ENCODE peak calls at places on chromosome 14, in seven cellular contexts. P, U, Q, S, X, M and T are unnamed samples.

GRCh38 chr14:24978862-24979724 is 70.9 kb downstream of the STXBP6 start:
- DNase-seq in Q (no peak), P (no peak), U (no peak), S (no peak), X (peak; percentile 34), M (no peak), T (no peak)

GRCh38 chr14:51386411-51386810 is 146.4 kb downstream of the TMX1 start:
- DNase-seq in M (no peak), P (no peak), S (no peak), Q (no peak), X (no peak), U (no peak), T (no peak)

GRCh38 chr14:100688598-100689499 is 37.8 kb upstream of the DLK1 start:
- DNase-seq in S (no peak), M (peak; percentile 36), X (peak; percentile 82), P (peak; percentile 29), U (no peak), Q (peak; percentile 76), T (no peak)

GRCh38 chr14:75176142-75176820 is at the start of gene TMED10:
- DNase-seq in P (peak; percentile 59), M (peak; percentile 84), U (peak; percentile 88), X (peak; percentile 85), Q (peak; percentile 90), S (peak; percentile 73), T (peak; percentile 92)

GRCh38 chr14:24292118-24292807 is 7.3 kb downstream of the DHRS1 start:
- DNase-seq in U (no peak), P (no peak), X (no peak), S (no peak), M (no peak), Q (no peak), T (no peak)

GRCh38 chr14:61923348-61923747 is 161.1 kb downstream of the SNAPC1 start:
- DNase-seq in P (peak; percentile 23), M (no peak), X (peak; percentile 63), U (no peak), S (no peak), Q (peak; percentile 21), T (no peak)

GRCh38 chr14:50453869-50454268 is 57.2 kb upstream of the CDKL1 start:
- DNase-seq in P (no peak), Q (no peak), X (no peak), U (no peak), S (no peak), M (no peak), T (no peak)

GRCh38 chr14:61528591-61529021 is 166.7 kb upstream of the HIF1A start:
- DNase-seq in S (no peak), P (peak; percentile 74), X (peak; percentile 98), M (peak; percentile 62), U (no peak), Q (peak; percentile 81), T (no peak)

GRCh38 chr14:87698496-87698895 is 294.5 kb downstream of the GALC start:
- DNase-seq in U (no peak), Q (peak; percentile 32), P (no peak), X (no peak), S (no peak), M (no peak), T (no peak)

GRCh38 chr14:37246427-37246829 is 48.7 kb downstream of the MIPOL1 start:
- DNase-seq in Q (peak; percentile 64), U (no peak), X (peak; percentile 63), P (peak; percentile 27), S (no peak), M (peak; percentile 59), T (no peak)

GRCh38 chr14:67949771-67950170 is 130.2 kb downstream of the RAD51B start:
- DNase-seq in X (no peak), M (no peak), Q (no peak), U (no peak), S (no peak), P (no peak), T (no peak)

GRCh38 chr14:63650336-63650952 is 8.8 kb upstream of the WDR89 start:
- DNase-seq in P (no peak), S (no peak), X (peak; percentile 42), Q (no peak), M (no peak), U (no peak), T (no peak)

GRCh38 chr14:63406341-63406740 is 87.6 kb upstream of the GPHB5 start:
- DNase-seq in M (no peak), P (no peak), U (no peak), X (no peak), S (no peak), Q (no peak), T (no peak)

GRCh38 chr14:22607291-22607690 is 9.2 kb downstream of the ABHD4 start:
- DNase-seq in P (no peak), X (peak; percentile 38), Q (no peak), U (no peak), M (no peak), S (no peak), T (no peak)

GRCh38 chr14:104602315-104602932 is 2.1 kb downstream of the TMEM179 start:
- DNase-seq in P (no peak), S (no peak), M (no peak), Q (no peak), X (no peak), U (no peak), T (no peak)

GRCh38 chr14:78752789-78753188 is 582.6 kb downstream of the NRXN3 start:
- DNase-seq in U (no peak), S (no peak), P (no peak), X (no peak), Q (no peak), M (no peak), T (no peak)

GRCh38 chr14:71474291-71474690 is 457.9 kb upstream of the RGS6 start:
- DNase-seq in X (no peak), M (no peak), U (no peak), Q (no peak), S (no peak), P (no peak), T (no peak)

DNA sequence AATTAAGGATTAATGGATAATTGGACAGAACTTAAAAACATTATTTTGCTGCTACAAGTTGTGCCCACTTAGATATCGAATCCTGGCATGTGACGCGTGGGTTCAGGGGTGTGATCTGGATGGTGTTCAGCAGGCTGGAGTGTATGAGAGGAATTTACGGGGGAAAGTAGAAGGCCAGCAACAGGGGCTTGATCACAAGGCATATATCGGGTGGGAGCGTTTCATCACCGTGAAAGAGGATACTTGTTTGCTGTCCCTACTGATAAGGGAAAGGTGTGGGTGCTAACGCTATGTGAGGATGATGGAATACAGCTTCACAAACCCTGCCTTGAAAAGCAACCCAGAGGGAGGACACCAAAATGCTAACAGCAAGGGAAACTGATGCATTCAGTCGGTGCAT is 13.3 kb downstream of the HHIPL1 start:
- DNase-seq in X (peak; percentile 15), S (no peak), M (no peak), U (no peak), P (no peak), Q (no peak), T (no peak)
- TF ChIP-seq CTCF in X (no peak), S (no peak), M (no peak), U (no peak), P (no peak), Q (no peak), T (no peak)

DNA sequence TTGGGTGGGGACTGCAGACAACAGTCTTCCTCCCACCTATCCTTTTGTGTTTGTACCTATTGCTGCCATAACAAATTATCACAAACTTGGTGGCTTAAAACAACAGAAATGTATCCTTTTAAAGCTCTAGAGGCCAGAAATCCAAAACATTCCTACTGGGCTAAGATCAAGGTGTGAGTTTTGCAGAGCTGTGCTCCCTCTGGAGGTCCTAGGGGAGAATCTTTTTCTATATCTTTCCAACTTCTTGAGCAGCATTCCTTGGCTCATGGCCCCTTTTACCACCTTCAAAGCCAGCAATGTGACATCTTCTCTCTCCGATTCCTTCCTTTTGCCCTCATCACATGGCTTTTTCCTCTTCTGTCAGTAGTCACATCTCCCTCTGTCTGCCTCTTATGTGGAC is 190.6 kb downstream of the TTC8 start:
- DNase-seq in M (no peak), U (no peak), Q (no peak), S (no peak), X (no peak), P (no peak), T (no peak)
- TF ChIP-seq CTCF in M (no peak), U (no peak), Q (peak; percentile 14), S (no peak), X (peak; percentile 21), P (peak; percentile 42), T (no peak)

GRCh38 chr14:93654599-93654998 is 133.7 kb downstream of the PRIMA1 start:
- DNase-seq in X (no peak), M (no peak), S (no peak), U (no peak), Q (no peak), P (no peak), T (no peak)

GRCh38 chr14:93643127-93643526 is 145.2 kb downstream of the PRIMA1 start:
- DNase-seq in Q (no peak), P (no peak), U (no peak), M (no peak), X (no peak), S (no peak), T (no peak)

GRCh38 chr14:93643676-93644075 is 144.6 kb downstream of the PRIMA1 start:
- DNase-seq in P (no peak), U (no peak), S (no peak), Q (no peak), X (no peak), M (no peak), T (no peak)

GRCh38 chr14:93648440-93649168 is 139.7 kb downstream of the PRIMA1 start:
- DNase-seq in S (no peak), P (no peak), M (no peak), Q (peak; percentile 36), U (no peak), X (no peak), T (no peak)
- TF ChIP-seq CTCF in S (no peak), P (no peak), M (peak; percentile 56), Q (peak; percentile 58), U (no peak), X (no peak), T (peak; percentile 35)

DNA sequence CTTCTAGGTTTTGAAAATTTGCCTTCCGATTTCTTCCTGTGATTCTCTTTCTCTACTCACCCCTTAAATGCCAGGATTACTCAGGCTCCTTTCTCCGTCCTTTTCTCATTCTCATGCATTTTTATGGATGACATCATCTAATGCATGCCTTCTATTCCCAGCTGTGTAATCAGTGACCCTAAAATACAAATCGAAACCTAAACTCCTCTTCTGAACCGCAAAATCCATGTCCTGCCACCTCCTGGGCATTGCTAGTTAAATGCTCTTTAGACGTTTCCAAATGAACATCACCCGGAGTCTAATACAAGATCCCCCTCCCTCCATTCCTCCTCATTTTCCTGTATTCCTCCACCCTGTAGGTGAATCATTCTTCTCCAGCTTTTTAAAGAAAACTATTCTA is 1703.1 kb upstream of the FLRT2 start:
- DNase-seq in U (no peak), S (no peak), M (no peak), Q (no peak), P (no peak), X (peak; percentile 76), T (no peak)
- TF ChIP-seq CTCF in U (no peak), S (no peak), M (no peak), Q (no peak), P (peak; percentile 26), X (no peak), T (no peak)

GRCh38 chr14:69673578-69674305 is 62.3 kb downstream of the SUSD6 start:
- DNase-seq in U (no peak), X (no peak), S (no peak), Q (no peak), P (no peak), M (no peak), T (no peak)
- TF ChIP-seq CTCF in U (no peak), X (no peak), S (no peak), Q (no peak), P (no peak), M (no peak), T (no peak)